ENCODE peak calls at places on chromosomes 4 and X, in five cellular contexts. Q is iPS DF 6.9, I is lower leg skin, E is stomach, G is AG10803. K is an unnamed sample.

GRCh38 chrX:113959912-113960626 is 623.8 kb upstream of the HTR2C start:
- DNase-seq in Q (no peak), I (no peak), E (no peak), G (no peak), K (no peak)

GRCh38 chr4:31918891-31919290 is 1198.7 kb downstream of the PCDH7 start:
- DNase-seq in I (no peak), Q (no peak), G (peak), E (no peak), K (no peak)

GRCh38 chrX:6449946-6450345 is 85.0 kb downstream of the VCX3A start:
- DNase-seq in E (no peak), G (no peak), I (no peak), Q (no peak), K (no peak)

GRCh38 chr4:136863756-136864155 is 668.5 kb downstream of the PCDH18 start:
- DNase-seq in G (no peak), Q (no peak), I (no peak), E (no peak), K (peak)

GRCh38 chr4:7045553-7045952 is 2.4 kb downstream of the TADA2B start:
- DNase-seq in E (no peak), I (no peak), G (no peak), Q (no peak), K (no peak)

GRCh38 chr4:72505314-72505744 is 63.7 kb downstream of the ADAMTS3 start:
- DNase-seq in E (no peak), G (peak), I (no peak), Q (peak), K (peak)

GRCh38 chrX:15882704-15883539 is 28.3 kb upstream of the AP1S2 start:
- DNase-seq in Q (no peak), I (no peak), G (peak), E (no peak), K (peak)

GRCh38 chr4:7854697-7855370 is 84.8 kb downstream of the AFAP1 start:
- DNase-seq in Q (no peak), G (no peak), E (no peak), I (no peak), K (peak)

GRCh38 chr4:45349859-45350258 is 623.5 kb upstream of the GNPDA2 start:
- DNase-seq in I (no peak), E (no peak), G (no peak), Q (no peak), K (peak)

GRCh38 chr4:8940792-8941491 is 69.3 kb upstream of the HMX1 start:
- DNase-seq in G (no peak), I (no peak), Q (peak), E (no peak), K (no peak)

GRCh38 chr4:102678695-102679335 is 82.0 kb downstream of the MANBA start:
- DNase-seq in I (no peak), Q (no peak), E (no peak), G (no peak), K (no peak)

GRCh38 chrX:107978707-107979307 is 3.4 kb downstream of the TEX13B start:
- DNase-seq in I (no peak), G (peak), E (no peak), Q (no peak), K (peak)

GRCh38 chrX:25067271-25068172 is 51.8 kb upstream of the ARX start:
- DNase-seq in Q (no peak), E (no peak), G (no peak), I (no peak), K (no peak)

GRCh38 chrX:149712831-149713230 is 971 bp downstream of the MAGEA11 start:
- DNase-seq in G (no peak), Q (no peak), E (no peak), I (no peak), K (no peak)

GRCh38 chr4:25367004-25367621 is 9.9 kb upstream of the ANAPC4 start:
- DNase-seq in E (no peak), G (peak), I (no peak), Q (no peak), K (peak)

GRCh38 chr4:183765121-183765990 is 106.3 kb downstream of the TRAPPC11 start:
- DNase-seq in E (no peak), G (no peak), Q (no peak), I (no peak), K (no peak)

GRCh38 chr4:119228406-119228805 is 15.9 kb downstream of the USP53 start:
- DNase-seq in I (no peak), G (no peak), E (no peak), Q (no peak), K (no peak)

GRCh38 chrX:68114573-68115199 is 318.6 kb downstream of the OPHN1 start:
- DNase-seq in Q (no peak), G (peak), I (no peak), E (no peak), K (peak)

GRCh38 chr4:41122775-41123174 is 91.6 kb downstream of the APBB2 start:
- DNase-seq in G (no peak), Q (no peak), I (no peak), E (no peak), K (no peak)

GRCh38 chrX:41442824-41443560 is 4.2 kb upstream of the NYX start:
- DNase-seq in G (no peak), Q (no peak), E (no peak), I (peak), K (no peak)

GRCh38 chrX:45716747-45717146 is 516.1 kb upstream of the DIPK2B start:
- DNase-seq in Q (no peak), G (peak), E (no peak), I (no peak), K (no peak)

GRCh38 chr4:152348670-152349069 is 187.2 kb downstream of the FBXW7 start:
- DNase-seq in I (no peak), E (no peak), G (no peak), Q (no peak), K (peak)

GRCh38 chr4:81984746-81985145 is 389.0 kb downstream of the HNRNPD start:
- DNase-seq in E (no peak), G (no peak), Q (no peak), I (no peak), K (no peak)

GRCh38 chr4:122531514-122531913 is 75.0 kb upstream of the IL2 start:
- DNase-seq in I (no peak), E (no peak), Q (no peak), G (no peak), K (no peak)

GRCh38 chr4:67084801-67085200 is 460.5 kb downstream of the CENPC start:
- DNase-seq in I (no peak), Q (no peak), G (no peak), E (no peak), K (no peak)

GRCh38 chr4:153205028-153205648 is 895 bp downstream of the TRIM2 start:
- DNase-seq in G (no peak), I (no peak), Q (no peak), E (peak), K (no peak)

GRCh38 chrX:49282647-49283011 is 13.0 kb downstream of the PPP1R3F start:
- DNase-seq in G (peak), E (peak), I (peak), Q (no peak), K (peak)

GRCh38 chr4:140754918-140755810 is 1.0 kb downstream of the TBC1D9 start:
- DNase-seq in I (no peak), G (no peak), E (no peak), Q (no peak), K (no peak)

GRCh38 chr4:163467371-163467770 is 6.2 kb downstream of the TKTL2 start:
- DNase-seq in Q (no peak), G (no peak), I (no peak), E (no peak), K (no peak)

GRCh38 chr4:56570041-56570440 is 64.5 kb downstream of the ARL9 start:
- DNase-seq in I (no peak), G (no peak), Q (no peak), E (no peak), K (peak)

GRCh38 chrX:73239242-73239641 is 24.6 kb upstream of the NAP1L2 start:
- DNase-seq in G (no peak), Q (no peak), I (no peak), E (no peak), K (no peak)

GRCh38 chrX:84729809-84730208 is 227.6 kb upstream of the HDX start:
- DNase-seq in Q (no peak), I (no peak), E (no peak), G (peak), K (peak)

GRCh38 chr4:106312377-106312776 is 3.6 kb downstream of the TBCK start:
- DNase-seq in I (no peak), E (no peak), G (peak), Q (no peak), K (peak)

GRCh38 chr4:185811509-185812364 is at the start of gene SORBS2:
- DNase-seq in E (peak), G (peak), Q (no peak), I (no peak), K (peak)

GRCh38 chrX:110684653-110685052 is 111.0 kb downstream of the CHRDL1 start:
- DNase-seq in E (no peak), Q (no peak), I (no peak), G (no peak), K (no peak)

GRCh38 chr4:157221895-157222763 is 1.6 kb downstream of the GRIA2 start:
- DNase-seq in Q (no peak), E (no peak), G (no peak), I (peak), K (peak)

GRCh38 chr4:87853108-87853507 is 20.3 kb downstream of the MEPE start:
- DNase-seq in G (peak), I (no peak), E (no peak), Q (no peak), K (peak)

GRCh38 chr4:182369211-182369610 is 126.0 kb downstream of the TENM3 start:
- DNase-seq in G (peak), E (no peak), Q (no peak), I (no peak), K (peak)

GRCh38 chr4:168421671-168422070 is 58.6 kb downstream of the DDX60L start:
- DNase-seq in G (no peak), E (peak), Q (no peak), I (no peak), K (peak)

GRCh38 chr4:113575391-113575790 is 186.1 kb downstream of the CAMK2D start:
- DNase-seq in Q (no peak), I (no peak), G (peak), E (no peak), K (peak)
- H3K4me3 ChIP-seq in Q (no peak), I (no peak), G (no peak), E (no peak), K (no peak)

DNA sequence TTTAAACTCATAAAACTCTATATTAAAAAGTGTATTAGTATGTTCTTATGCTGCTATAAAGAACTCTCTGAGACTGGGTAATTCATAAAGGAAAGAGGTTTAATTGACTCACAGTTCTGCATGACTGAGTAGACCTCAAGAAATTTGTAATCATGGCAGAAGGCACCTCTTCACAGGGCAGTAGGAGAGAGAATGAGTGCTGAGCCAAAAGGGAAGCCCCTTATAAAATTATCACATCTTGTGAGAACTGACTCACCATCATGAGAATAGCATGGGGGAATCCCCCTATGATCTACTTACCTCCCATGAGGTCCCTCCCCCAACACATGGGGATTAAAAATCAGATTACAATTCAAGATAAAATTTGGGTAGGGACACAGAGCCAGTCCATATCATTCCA is 463.2 kb downstream of the KLHL13 start:
- DNase-seq in Q (no peak), G (no peak), E (no peak), I (no peak), K (no peak)
- H3K4me3 ChIP-seq in Q (no peak), G (no peak), E (no peak), I (no peak), K (no peak)

GRCh38 chr4:54232151-54232688 is 3.1 kb downstream of the PDGFRA start:
- DNase-seq in Q (no peak), G (peak), E (no peak), I (no peak), K (peak)
- H3K4me3 ChIP-seq in Q (peak), G (peak), E (peak), I (peak), K (peak)

GRCh38 chr4:37981844-37982720 is 21.9 kb downstream of the PTTG2 start:
- DNase-seq in G (peak), I (no peak), Q (no peak), E (no peak), K (peak)
- H3K4me3 ChIP-seq in G (no peak), I (no peak), Q (no peak), E (no peak), K (no peak)

GRCh38 chr4:151034829-151035228 is 19.7 kb upstream of the LRBA start:
- DNase-seq in Q (no peak), E (no peak), I (no peak), G (no peak), K (no peak)

GRCh38 chr4:151029537-151029936 is 14.5 kb upstream of the LRBA start:
- DNase-seq in G (no peak), I (peak), Q (no peak), E (no peak), K (no peak)

GRCh38 chr4:151035321-151035720 is 20.2 kb upstream of the LRBA start:
- DNase-seq in Q (no peak), G (no peak), E (peak), I (peak), K (no peak)

GRCh38 chr4:151031831-151032605 is 16.9 kb upstream of the LRBA start:
- DNase-seq in G (peak), E (no peak), Q (no peak), I (peak), K (peak)
- H3K4me3 ChIP-seq in G (no peak), E (no peak), Q (no peak), I (no peak), K (no peak)

GRCh38 chr4:128283071-128283470 is 4.5 kb downstream of the PGRMC2 start:
- DNase-seq in G (peak), Q (no peak), E (no peak), I (no peak), K (no peak)
- H3K4me3 ChIP-seq in G (no peak), Q (no peak), E (no peak), I (no peak), K (no peak)

DNA sequence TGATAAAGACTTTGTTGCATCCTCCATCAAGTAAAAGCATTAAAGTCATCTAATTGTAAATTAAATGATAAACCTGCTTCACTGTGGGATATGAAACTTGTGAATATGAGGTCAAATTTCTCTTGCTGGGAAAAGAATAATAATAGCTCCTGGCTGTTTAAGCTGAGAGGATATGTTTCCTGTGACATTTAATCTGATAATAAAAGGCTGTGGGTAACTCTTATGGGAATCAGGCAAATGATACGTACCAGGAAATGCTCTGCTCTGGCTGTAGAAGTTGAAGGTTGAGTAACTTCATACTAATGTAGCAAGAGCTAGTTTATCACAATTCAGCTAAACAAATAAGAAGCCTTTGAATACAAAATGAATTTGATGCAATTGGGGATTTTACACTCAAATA is 574.6 kb downstream of the RAPGEF2 start:
- DNase-seq in I (no peak), E (no peak), Q (no peak), G (no peak), K (peak)
- H3K4me3 ChIP-seq in I (no peak), E (no peak), Q (no peak), G (no peak), K (no peak)

DNA sequence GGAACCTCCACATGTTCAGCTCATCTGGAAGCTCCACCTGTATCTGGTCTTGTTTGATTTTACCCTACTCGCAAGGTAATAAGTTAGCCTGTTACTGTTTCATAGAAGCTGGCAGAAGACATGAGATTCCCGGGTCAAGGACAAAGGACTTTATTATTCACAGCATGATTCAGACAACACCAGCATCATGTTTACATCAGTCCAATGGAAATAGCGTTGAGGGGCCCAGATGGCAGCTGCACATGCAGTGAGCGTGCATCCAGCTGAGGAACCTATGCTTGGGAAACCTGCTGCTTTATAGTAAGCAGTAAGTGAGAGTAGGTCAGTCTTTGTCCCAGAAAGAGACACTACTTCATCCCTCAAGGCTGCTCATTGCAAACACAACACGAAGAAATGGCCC is 19.8 kb downstream of the TSPAN5 start:
- DNase-seq in Q (no peak), G (no peak), I (no peak), E (no peak), K (no peak)
- H3K4me3 ChIP-seq in Q (no peak), G (no peak), I (no peak), E (no peak), K (no peak)

GRCh38 chr4:169603312-169603711 is 9.1 kb downstream of the NEK1 start:
- DNase-seq in I (no peak), Q (no peak), G (no peak), E (no peak), K (no peak)
- H3K4me3 ChIP-seq in I (no peak), Q (no peak), G (no peak), E (no peak), K (no peak)